ENCODE peak calls at places on chromosome 17, in six cellular contexts. C is body of pancreas, O is SJSA1, I is HCEC 1CT, J is immature natural killer cell, E is kidney tubule cell. R is an unnamed sample.

GRCh38 chr17:42819939-42820535 is 4.0 kb downstream of the BECN1 start:
- DNase-seq in I (peak; percentile 60), J (peak; percentile 33), E (peak; percentile 75), O (peak; percentile 28), C (peak; percentile 78), R (no peak)

GRCh38 chr17:74437702-74438101 is 5.8 kb downstream of the GPRC5C start:
- DNase-seq in C (no peak), I (no peak), J (no peak), O (no peak), E (no peak), R (no peak)

GRCh38 chr17:20244671-20245070 is 222.7 kb downstream of the LGALS9B start:
- DNase-seq in C (no peak), I (no peak), O (no peak), J (no peak), E (no peak), R (no peak)

GRCh38 chr17:16442594-16443389 is 27.4 kb downstream of the TRPV2 start:
- DNase-seq in I (no peak), E (peak; percentile 30), C (no peak), J (no peak), O (no peak), R (no peak)

GRCh38 chr17:72192409-72193192 is 71.8 kb downstream of the SOX9 start:
- DNase-seq in I (peak; percentile 7), E (peak; percentile 67), C (no peak), O (no peak), J (no peak), R (no peak)

GRCh38 chr17:31373150-31374082 is 18.1 kb upstream of the RAB11FIP4 start:
- DNase-seq in O (peak; percentile 42), J (peak; percentile 30), E (peak; percentile 47), C (no peak), I (peak; percentile 68), R (peak; percentile 90)

GRCh38 chr17:57889892-57890856 is 40.3 kb upstream of the MRPS23 start:
- DNase-seq in E (peak; percentile 94), J (no peak), C (peak; percentile 99), O (peak; percentile 76), I (peak; percentile 74), R (no peak)

GRCh38 chr17:258045-258734 is 76.7 kb upstream of the DOC2B start:
- DNase-seq in E (no peak), O (no peak), C (no peak), I (no peak), J (no peak), R (no peak)

R was measured in LNCaP clone FGC.